ENCODE peak calls at places on chromosomes 4 and X, in four cellular contexts. F is HepG2, E is K562, R is GM12878. D is an unnamed sample.

GRCh38 chr4:40066651-40067050 is 10.0 kb downstream of the N4BP2 start:
- DNase-seq in F (no peak), E (no peak), R (no peak), D (no peak)

GRCh38 chr4:150211821-150212445 is 133.7 kb downstream of the DCLK2 start:
- DNase-seq in F (no peak), E (no peak), R (no peak), D (no peak)

GRCh38 chr4:186657766-186658165 is 65.9 kb downstream of the FAT1 start:
- DNase-seq in F (peak), E (no peak), R (no peak), D (no peak)

GRCh38 chr4:114040319-114041116 is 61.1 kb upstream of the ARSJ start:
- DNase-seq in F (no peak), E (no peak), R (peak), D (no peak)

GRCh38 chr4:17605236-17605635 is 9.2 kb upstream of the MED28 start:
- DNase-seq in F (no peak), E (no peak), R (no peak), D (no peak)

GRCh38 chr4:68271851-68272756 is 26.6 kb upstream of the TMPRSS11B start:
- DNase-seq in F (peak), E (peak), R (no peak), D (peak)

GRCh38 chr4:1410491-1411325 is 4.5 kb upstream of the NKX1-1 start:
- DNase-seq in F (peak), E (peak), R (no peak), D (peak)

GRCh38 chr4:180057198-180057821 is 2185.9 kb upstream of the TENM3 start:
- DNase-seq in F (no peak), E (no peak), R (no peak), D (peak)

GRCh38 chr4:113547487-113548042 is 214.0 kb downstream of the CAMK2D start:
- DNase-seq in F (peak), E (peak), R (peak), D (peak)

GRCh38 chr4:121555315-121556107 is 141.3 kb downstream of the ANXA5 start:
- DNase-seq in F (no peak), E (no peak), R (no peak), D (no peak)

GRCh38 chr4:68337522-68337921 is 12.4 kb downstream of the YTHDC1 start:
- DNase-seq in F (no peak), E (no peak), R (no peak), D (no peak)

GRCh38 chrX:147898951-147899350 is 12.8 kb upstream of the FMR1 start:
- DNase-seq in F (no peak), E (no peak), R (no peak), D (no peak)

GRCh38 chr4:132227349-132228165 is 921.5 kb upstream of the PCDH10 start:
- DNase-seq in F (peak), E (peak), R (no peak), D (peak)

GRCh38 chrX:104681214-104681613 is 115.2 kb downstream of the IL1RAPL2 start:
- DNase-seq in F (no peak), E (no peak), R (no peak), D (no peak)

GRCh38 chr4:998096-998691 is 5.0 kb upstream of the SLC26A1 start:
- DNase-seq in F (no peak), E (no peak), R (no peak), D (no peak)

DNA sequence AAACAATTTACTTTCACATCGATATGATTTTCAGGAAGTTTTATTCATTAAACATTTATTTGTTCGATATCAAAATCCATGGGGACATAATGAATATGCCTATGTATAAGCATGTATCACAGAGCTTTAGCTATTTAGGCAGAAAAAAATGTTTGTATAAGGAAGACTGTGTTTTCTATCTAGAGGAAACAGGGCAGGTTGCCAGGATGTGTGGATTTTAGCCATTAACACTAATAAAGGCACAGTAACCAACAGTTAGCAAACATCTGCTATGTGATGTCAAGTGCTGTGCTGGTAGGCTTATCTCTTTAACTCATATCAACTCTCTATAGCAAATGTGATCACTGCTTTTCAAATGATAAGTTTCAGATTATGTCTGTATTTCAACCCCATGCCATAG is 708.9 kb upstream of the HS3ST1 start:
- DNase-seq in F (no peak), E (no peak), R (no peak), D (no peak)
- TF ChIP-seq NR2C2 in F (no peak), E (no peak), R (no peak), D (no peak)

GRCh38 chrX:33062016-33062415 is 149.3 kb downstream of the DMD start:
- DNase-seq in F (no peak), E (no peak), R (no peak), D (no peak)
- TF ChIP-seq NR2C2 in F (no peak), E (no peak), R (no peak), D (no peak)

DNA sequence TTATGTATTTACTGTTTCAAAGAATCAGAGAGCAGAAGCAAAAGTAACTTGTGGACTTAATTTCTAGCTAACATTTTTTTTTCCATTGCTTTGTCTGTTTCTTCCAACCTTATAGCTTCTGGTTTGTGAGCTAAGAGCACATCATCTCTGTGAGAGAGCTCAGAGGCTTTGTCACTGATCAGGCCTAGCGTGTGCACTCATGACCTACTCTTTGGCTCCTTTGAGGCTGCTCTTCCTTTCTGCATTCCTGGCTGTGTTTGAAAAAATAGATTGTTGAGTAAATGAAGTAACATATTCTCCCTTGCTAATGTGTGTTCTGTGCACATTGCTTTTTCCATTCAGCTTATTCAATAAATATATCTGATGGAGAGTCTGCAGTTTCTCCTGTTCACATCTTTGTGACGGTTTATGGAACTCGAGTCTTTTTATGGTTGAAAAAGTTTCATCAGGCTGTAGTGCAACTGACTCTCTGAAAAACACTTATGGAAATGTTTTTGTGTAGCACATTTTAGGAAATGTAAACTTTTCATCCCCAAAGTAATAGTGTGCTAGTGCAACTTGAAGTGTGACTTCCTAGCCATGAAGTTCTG is 133.0 kb downstream of the RAPGEF2 start:
- DNase-seq in F (peak), E (no peak), R (no peak), D (no peak)
- TF ChIP-seq NR2C2 in F (no peak), E (no peak), R (no peak), D (no peak)

DNA sequence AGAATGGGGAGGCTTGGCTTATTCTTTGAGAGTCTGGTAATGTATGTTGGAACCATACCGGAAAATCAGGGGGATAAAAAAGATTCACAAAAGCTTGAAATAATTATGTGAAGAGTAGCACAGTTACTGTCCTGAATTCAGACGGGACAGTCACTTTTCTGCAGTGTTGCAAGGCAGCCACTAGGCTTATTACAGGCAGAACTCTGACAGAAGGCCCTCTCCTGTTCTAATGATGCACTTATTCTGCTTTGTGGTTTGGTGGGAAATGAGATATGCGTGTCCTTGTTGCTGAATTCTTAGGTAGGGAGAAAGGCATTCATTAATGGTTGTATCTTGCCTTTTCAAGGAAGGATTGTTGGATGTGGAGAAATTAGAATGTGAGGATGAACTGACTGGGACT is 37.2 kb downstream of the GUCY1B1 start:
- DNase-seq in F (peak), E (no peak), R (no peak), D (no peak)
- TF ChIP-seq NR2C2 in F (no peak), E (no peak), R (no peak), D (no peak)

GRCh38 chrX:142804085-142804484 is 221.6 kb upstream of the SPANXN4 start:
- DNase-seq in F (no peak), E (no peak), R (no peak), D (no peak)
- TF ChIP-seq NR2C2 in F (no peak), E (no peak), R (no peak), D (no peak)

GRCh38 chr4:102230194-102230593 is 115.1 kb downstream of the SLC39A8 start:
- DNase-seq in F (no peak), E (no peak), R (no peak), D (no peak)
- TF ChIP-seq NR2C2 in F (no peak), E (no peak), R (no peak), D (no peak)

GRCh38 chrX:30824275-30824674 is 64.8 kb downstream of the TAB3 start:
- DNase-seq in F (no peak), E (no peak), R (no peak), D (no peak)
- TF ChIP-seq NR2C2 in F (no peak), E (no peak), R (no peak), D (no peak)

GRCh38 chrX:47171996-47172395 is 21.6 kb upstream of the UBA1 start:
- DNase-seq in F (no peak), E (no peak), R (no peak), D (no peak)

GRCh38 chrX:47170861-47171692 is 22.6 kb upstream of the UBA1 start:
- DNase-seq in F (no peak), E (no peak), R (no peak), D (no peak)

GRCh38 chrX:47169273-47169672 is 24.3 kb downstream of the RBM10 start:
- DNase-seq in F (no peak), E (no peak), R (no peak), D (no peak)

GRCh38 chrX:47168495-47169073 is 23.6 kb downstream of the RBM10 start:
- DNase-seq in F (no peak), E (no peak), R (no peak), D (no peak)

DNA sequence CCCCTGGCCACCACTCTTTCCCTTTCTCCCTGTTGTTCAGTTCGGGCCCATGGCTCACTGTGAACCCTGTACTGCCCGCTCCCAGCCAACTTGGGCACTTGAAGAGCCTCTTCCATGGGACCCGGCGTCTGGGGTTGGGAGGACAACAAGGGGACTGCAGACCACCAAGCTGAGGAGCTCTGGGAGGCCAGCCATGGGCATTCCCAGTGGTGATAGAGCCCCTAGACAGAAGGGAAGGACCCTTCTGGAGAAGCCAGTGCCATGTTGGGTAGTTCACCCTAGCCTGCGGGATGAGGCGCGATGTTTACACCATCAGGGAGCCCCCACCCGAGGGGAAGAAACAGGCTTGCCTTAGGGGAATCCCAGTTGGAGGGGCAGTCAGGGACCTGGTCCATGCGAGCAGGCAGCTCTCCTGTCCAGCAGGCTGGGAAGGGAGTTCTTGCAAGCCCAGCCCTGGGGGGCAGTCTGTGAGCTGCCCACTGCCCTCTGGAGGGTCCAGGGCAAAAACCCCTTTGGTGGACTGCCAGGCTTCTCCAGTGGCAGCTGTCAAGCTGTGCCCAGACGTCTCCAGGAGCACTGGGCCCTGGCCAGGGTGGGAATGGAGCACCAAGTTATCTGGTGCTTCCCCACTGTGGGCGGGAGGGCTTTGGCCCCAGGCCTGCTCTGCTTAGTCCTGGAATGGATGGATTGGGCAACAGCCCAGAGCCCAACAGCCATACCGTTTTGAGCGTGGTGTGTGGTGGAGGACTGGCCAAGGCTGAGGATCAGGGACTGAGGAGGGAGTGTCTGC is 23.7 kb upstream of the UBA1 start:
- DNase-seq in F (no peak), E (no peak), R (no peak), D (no peak)
- TF ChIP-seq NR2C2 in F (no peak), E (no peak), R (no peak), D (no peak)